ENCODE peak calls at places on chromosome 11, in four cellular contexts. Y is esophagus squamous epithelium, G is sigmoid colon, R is GM23338. P is an unnamed sample.

GRCh38 chr11:79160786-79161403 is 279.9 kb downstream of the TENM4 start:
- DNase-seq in Y (no peak), R (peak; percentile 26), G (no peak), P (peak; percentile 26)

GRCh38 chr11:11218287-11218986 is 134.6 kb downstream of the CSNK2A3 start:
- DNase-seq in Y (no peak), G (no peak), R (no peak), P (no peak)

GRCh38 chr11:65700377-65700776 is 11.7 kb upstream of the KAT5 start:
- DNase-seq in G (no peak), R (no peak), Y (no peak), P (no peak)

GRCh38 chr11:2399488-2400068 is 972 bp upstream of the TSSC4 start:
- DNase-seq in R (peak; percentile 46), Y (no peak), G (no peak), P (no peak)

GRCh38 chr11:57205046-57205671 is 23.4 kb downstream of the LRRC55 start:
- DNase-seq in Y (no peak), R (peak; percentile 22), G (no peak), P (no peak)

GRCh38 chr11:38123673-38124072 is 1525.6 kb upstream of the RAG2 start:
- DNase-seq in Y (no peak), R (no peak), G (no peak), P (no peak)

GRCh38 chr11:126360049-126360446 is 4.6 kb downstream of the ST3GAL4 start:
- DNase-seq in G (no peak), Y (no peak), R (no peak), P (no peak)

GRCh38 chr11:19713221-19714092 is 820 bp downstream of the NAV2 start:
- DNase-seq in R (peak; percentile 52), G (peak; percentile 73), Y (no peak), P (no peak)

GRCh38 chr11:105937331-105937730 is 84.7 kb downstream of the MSANTD4 start:
- DNase-seq in Y (no peak), R (no peak), G (no peak), P (no peak)

GRCh38 chr11:8833568-8834275 is 77.3 kb upstream of the AKIP1 start:
- DNase-seq in R (peak; percentile 28), Y (no peak), G (peak; percentile 24), P (no peak)

GRCh38 chr11:65132238-65132987 is 1.9 kb downstream of the SYVN1 start:
- DNase-seq in R (no peak), G (peak; percentile 61), Y (no peak), P (no peak)

GRCh38 chr11:9755561-9755960 is 91.7 kb downstream of the SWAP70 start:
- DNase-seq in R (no peak), Y (no peak), G (no peak), P (no peak)

GRCh38 chr11:2528301-2529050 is 83.7 kb downstream of the KCNQ1 start:
- DNase-seq in Y (no peak), G (no peak), R (no peak), P (no peak)

GRCh38 chr11:100670140-100670539 is 16.9 kb upstream of the ARHGAP42 start:
- DNase-seq in G (no peak), Y (no peak), R (peak; percentile 60), P (no peak)

GRCh38 chr11:10310301-10310841 is 5.5 kb downstream of the ADM start:
- DNase-seq in Y (no peak), R (no peak), G (no peak), P (no peak)

GRCh38 chr11:58567889-58568512 is 7.7 kb downstream of the LPXN start:
- DNase-seq in R (peak; percentile 80), Y (no peak), G (no peak), P (no peak)

GRCh38 chr11:63417174-63417852 is 47.7 kb downstream of the SLC22A9 start:
- DNase-seq in Y (no peak), R (no peak), G (no peak), P (no peak)

GRCh38 chr11:3225826-3226750 is 6.1 kb downstream of the MRGPRE start:
- DNase-seq in G (no peak), Y (no peak), R (no peak), P (no peak)

GRCh38 chr11:72229925-72230763 is 5.6 kb downstream of the INPPL1 start:
- DNase-seq in R (no peak), G (no peak), Y (no peak), P (no peak)

GRCh38 chr11:76209671-76209955 is 3.3 kb upstream of the WNT11 start:
- DNase-seq in R (no peak), Y (no peak), G (no peak), P (no peak)

DNA sequence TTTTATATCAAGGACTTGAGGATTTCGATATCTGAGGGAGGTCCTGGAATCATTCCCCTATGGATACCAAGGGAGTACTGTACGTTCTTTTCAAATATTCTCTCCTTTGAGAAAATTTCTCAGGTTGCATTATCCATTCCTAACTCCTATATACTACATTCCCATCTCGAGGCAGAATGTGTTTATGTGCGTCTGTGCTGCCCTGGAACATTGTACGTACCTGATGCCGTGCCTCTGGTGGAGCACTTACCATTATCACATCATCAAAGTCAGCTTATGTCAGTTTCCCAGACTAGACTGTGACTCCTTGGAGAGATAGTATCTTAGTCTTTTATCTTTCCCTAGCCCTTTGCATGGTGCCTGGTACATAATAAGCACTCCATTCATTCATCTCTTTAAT is 21.7 kb downstream of the UBASH3B start:
- DNase-seq in G (no peak), Y (no peak), R (no peak), P (no peak)
- H3K4me1 ChIP-seq in G (no peaks in the 10 kb centered on the region), Y (no peaks in the 10 kb centered on the region), R (no peaks in the 10 kb centered on the region), P (peaks cover 13% of the 10 kb centered on the region)

DNA sequence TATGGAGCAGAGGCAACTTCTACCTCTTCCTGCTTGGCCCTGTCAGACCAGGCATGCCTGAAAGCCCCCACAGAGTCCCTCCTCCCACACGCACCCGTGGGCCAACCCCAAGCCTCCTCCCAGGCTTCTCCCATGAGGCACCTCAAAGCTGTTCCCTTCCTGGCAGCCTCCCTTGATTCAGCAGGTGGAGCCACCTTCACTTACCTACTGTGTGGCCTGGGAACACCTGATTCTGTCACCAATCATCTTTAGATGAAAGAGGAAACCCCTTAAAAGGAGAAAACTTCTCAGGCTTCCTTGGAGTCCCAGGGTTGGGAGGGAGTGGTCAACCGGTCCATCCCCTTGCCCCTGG is 4.1 kb upstream of the TRIM29 start:
- DNase-seq in G (no peak), R (no peak), Y (no peak), P (no peak)
- H3K27me3 ChIP-seq in G (peaks cover 13% of the 10 kb centered on the region), R (no peaks in the 10 kb centered on the region), Y (no peaks in the 10 kb centered on the region), P (peaks cover 6% of the 10 kb centered on the region)

GRCh38 chr11:13376402-13376801 is 86.6 kb downstream of the BTBD10 start:
- DNase-seq in Y (no peak), R (no peak), G (no peak), P (no peak)
- H3K36me3 ChIP-seq in Y (peaks cover 15% of the 10 kb centered on the region), R (no peaks in the 10 kb centered on the region), G (peaks cover 98% of the 10 kb centered on the region), P (peaks cover 40% of the 10 kb centered on the region)

DNA sequence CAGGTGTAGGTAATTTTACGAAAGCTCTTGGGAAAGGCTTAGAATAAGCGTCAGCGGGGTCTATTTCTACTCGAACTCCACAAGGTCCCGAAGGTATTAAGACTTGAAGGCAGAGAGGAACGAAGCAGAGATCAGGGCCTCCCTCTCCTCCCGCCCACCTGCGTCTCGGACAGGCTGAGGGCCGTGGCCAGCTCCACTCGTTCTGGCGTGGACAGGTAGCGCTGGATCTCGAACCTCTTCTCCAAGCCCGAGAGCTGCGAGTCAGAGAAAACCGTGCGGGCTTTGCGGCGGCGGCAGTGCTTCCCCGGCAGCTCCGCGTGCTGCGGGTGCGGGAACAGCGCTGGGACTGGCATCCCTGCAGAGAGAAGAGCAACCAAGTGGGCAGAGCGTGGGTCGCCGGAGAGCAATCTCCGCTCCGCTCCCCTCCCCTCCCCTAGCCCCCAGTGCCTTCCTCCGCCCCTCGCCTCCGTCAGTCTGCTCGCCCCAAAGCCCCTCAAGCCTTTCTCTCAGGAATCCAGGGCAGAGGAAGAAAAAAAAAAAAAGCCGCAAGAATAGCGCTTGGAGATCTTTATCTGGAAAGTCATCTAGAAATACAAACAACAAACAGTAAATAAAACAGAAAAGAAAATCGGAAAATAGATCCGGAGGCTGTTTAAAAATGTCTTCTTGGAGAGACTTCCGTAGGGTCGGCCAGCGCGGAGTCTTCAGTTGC is 2.4 kb downstream of the BSX start:
- DNase-seq in Y (no peak), R (peak; percentile 38), G (no peak), P (no peak)
- H3K4me1 ChIP-seq in Y (peaks cover 15% of the 10 kb centered on the region), R (peaks cover 31% of the 10 kb centered on the region), G (peaks cover 33% of the 10 kb centered on the region), P (peaks cover 4% of the 10 kb centered on the region)

GRCh38 chr11:115497303-115497702 is 6.9 kb downstream of the CADM1 start:
- DNase-seq in R (no peak), Y (no peak), G (no peak), P (no peak)
- H3K27me3 ChIP-seq in R (peaks cover 40% of the 10 kb centered on the region), Y (no peaks in the 10 kb centered on the region), G (peaks cover 17% of the 10 kb centered on the region), P (peaks cover 9% of the 10 kb centered on the region)

GRCh38 chr11:46695345-46696211 is 4.8 kb downstream of the ARHGAP1 start:
- DNase-seq in R (no peak), Y (no peak), G (no peak), P (no peak)

GRCh38 chr11:46694607-46695006 is 5.8 kb downstream of the ARHGAP1 start:
- DNase-seq in R (no peak), G (no peak), Y (no peak), P (no peak)

GRCh38 chr11:46694095-46694494 is 6.3 kb downstream of the ARHGAP1 start:
- DNase-seq in G (no peak), Y (no peak), R (no peak), P (no peak)

GRCh38 chr11:46692450-46692849 is 8.0 kb downstream of the ARHGAP1 start:
- DNase-seq in Y (no peak), R (no peak), G (no peak), P (no peak)

DNA sequence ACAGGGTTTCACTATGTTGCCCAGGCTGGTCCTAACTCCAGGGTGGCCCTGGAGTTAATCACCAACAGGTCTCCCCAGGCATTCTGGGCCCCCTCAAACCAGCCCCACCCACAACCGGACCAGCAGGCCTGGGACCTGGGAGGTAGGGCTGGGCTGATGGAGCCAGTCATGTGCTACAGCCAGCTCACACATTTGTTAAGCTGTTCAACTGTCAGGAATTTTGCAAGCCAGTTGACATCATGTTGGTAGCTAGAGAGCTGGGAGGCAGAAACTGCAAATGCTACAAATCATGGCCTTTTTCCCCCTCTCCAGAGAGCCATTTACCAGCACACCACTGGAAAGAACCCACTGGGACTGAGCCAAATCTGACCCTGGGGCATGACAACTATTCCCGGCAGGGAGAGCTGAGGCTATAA is 6.8 kb downstream of the ARHGAP1 start:
- DNase-seq in Y (no peak), R (no peak), G (no peak), P (no peak)
- H3K36me3 ChIP-seq in Y (peaks cover 16% of the 10 kb centered on the region), R (no peaks in the 10 kb centered on the region), G (peaks cover 66% of the 10 kb centered on the region), P (peaks cover 22% of the 10 kb centered on the region)

GRCh38 chr11:68329496-68329895 is 17.1 kb downstream of the LRP5 start:
- DNase-seq in Y (no peak), R (no peak), G (no peak), P (no peak)
- H3K4me1 ChIP-seq in Y (peaks cover 53% of the 10 kb centered on the region), R (peaks cover 50% of the 10 kb centered on the region), G (peaks cover 95% of the 10 kb centered on the region), P (peaks cover 14% of the 10 kb centered on the region)

GRCh38 chr11:60957188-60957587 is 5.2 kb upstream of the SLC15A3 start:
- DNase-seq in G (no peak), R (no peak), Y (no peak), P (no peak)
- H3K27me3 ChIP-seq in G (no peaks in the 10 kb centered on the region), R (peaks cover 10% of the 10 kb centered on the region), Y (no peaks in the 10 kb centered on the region), P (peaks cover 5% of the 10 kb centered on the region)